ENCODE peak calls at places on chromosomes 7 and 10, in eight cellular contexts. K, E, V, R, J, X, M and Y are unnamed samples.

GRCh38 chr7:27515933-27516332 is 146.8 kb downstream of the HIBADH start:
- DNase-seq in X (no peak), K (no peak), V (no peak), J (no peak), R (no peak), M (no peak), E (no peak), Y (no peak)

GRCh38 chr10:124087672-124088634 is 5.4 kb downstream of the CHST15 start:
- DNase-seq in R (no peak), K (no peak), X (no peak), M (no peak), J (no peak), E (peak; percentile 81), V (peak; percentile 48), Y (no peak)

GRCh38 chr7:115613836-115614235 is 416.7 kb downstream of the TFEC start:
- DNase-seq in R (no peak), V (no peak), J (no peak), M (no peak), E (no peak), X (no peak), K (no peak), Y (no peak)

GRCh38 chr10:63588436-63589180 is 67.4 kb downstream of the REEP3 start:
- DNase-seq in K (no peak), R (no peak), M (no peak), V (no peak), J (no peak), X (no peak), E (peak; percentile 53), Y (no peak)

GRCh38 chr7:120407015-120407414 is 134.0 kb downstream of the KCND2 start:
- DNase-seq in R (no peak), J (no peak), M (no peak), X (no peak), K (no peak), E (no peak), V (no peak), Y (no peak)

GRCh38 chr10:88086187-88086954 is 222.9 kb downstream of the PTEN start:
- DNase-seq in J (no peak), V (no peak), R (no peak), E (no peak), X (no peak), M (no peak), K (no peak), Y (no peak)

GRCh38 chr10:49005270-49005669 is 65.6 kb upstream of the LRRC18 start:
- DNase-seq in E (no peak), V (peak; percentile 58), R (no peak), M (no peak), J (no peak), K (no peak), X (no peak), Y (no peak)

GRCh38 chr10:18260308-18260971 is 120.2 kb downstream of the CACNB2 start:
- DNase-seq in J (no peak), X (no peak), V (no peak), K (no peak), M (no peak), E (no peak), R (no peak), Y (no peak)

GRCh38 chr10:45657033-45657926 is 15.3 kb downstream of the ZFAND4 start:
- DNase-seq in X (no peak), M (no peak), J (no peak), R (no peak), K (no peak), V (no peak), E (no peak), Y (no peak)

GRCh38 chr7:71871446-71871845 is 540.7 kb downstream of the CALN1 start:
- DNase-seq in K (no peak), X (no peak), E (no peak), M (no peak), V (no peak), R (no peak), J (no peak), Y (no peak)

GRCh38 chr7:132560105-132560504 is 16.2 kb downstream of the PLXNA4 start:
- DNase-seq in R (no peak), V (no peak), K (no peak), X (no peak), J (no peak), M (no peak), E (no peak), Y (no peak)

GRCh38 chr7:30755384-30756154 is 3.6 kb downstream of the INMT start:
- DNase-seq in V (peak; percentile 59), K (no peak), R (no peak), E (no peak), M (no peak), J (no peak), X (no peak), Y (no peak)

GRCh38 chr7:111138196-111138569 is 47.3 kb downstream of the LRRN3 start:
- DNase-seq in V (no peak), E (peak; percentile 40), X (peak; percentile 65), R (no peak), M (peak; percentile 74), J (peak; percentile 13), K (peak; percentile 45), Y (peak; percentile 86)